ENCODE peak calls at places on chromosomes 7 and 10, in seven cellular contexts. One of them, this sample, is unnamed.

GRCh38 chr10:62724465-62724864 is 80.1 kb upstream of the ADO start:
- DNase-seq in HepG2: no peak
- DNase-seq in GM12878: no peak
- DNase-seq in H1: no peak
- DNase-seq in HCT116: peak
- DNase-seq in K562: peak
- DNase-seq in SK-N-SH: no peak
- DNase-seq in this sample: peak

GRCh38 chr10:125102216-125102615 is 58.1 kb downstream of the CTBP2 start:
- DNase-seq in K562: no peak
- DNase-seq in SK-N-SH: no peak
- DNase-seq in HCT116: no peak
- DNase-seq in H1: no peak
- DNase-seq in HepG2: peak
- DNase-seq in GM12878: no peak
- DNase-seq in this sample: no peak

GRCh38 chr10:9010093-9010492 is 955.6 kb downstream of the GATA3 start:
- DNase-seq in K562: no peak
- DNase-seq in HepG2: no peak
- DNase-seq in H1: no peak
- DNase-seq in HCT116: no peak
- DNase-seq in GM12878: no peak
- DNase-seq in SK-N-SH: no peak
- DNase-seq in this sample: no peak

GRCh38 chr7:145692237-145692950 is 424.2 kb upstream of the CNTNAP2 start:
- DNase-seq in GM12878: no peak
- DNase-seq in H1: no peak
- DNase-seq in HepG2: no peak
- DNase-seq in SK-N-SH: no peak
- DNase-seq in HCT116: no peak
- DNase-seq in K562: no peak
- DNase-seq in this sample: no peak

GRCh38 chr7:107505997-107506682 is 36.3 kb downstream of the GPR22 start:
- DNase-seq in H1: no peak
- DNase-seq in K562: no peak
- DNase-seq in HepG2: peak
- DNase-seq in HCT116: no peak
- DNase-seq in SK-N-SH: no peak
- DNase-seq in GM12878: no peak
- DNase-seq in this sample: peak

GRCh38 chr7:42522227-42522991 is 285.4 kb upstream of the GLI3 start:
- DNase-seq in K562: no peak
- DNase-seq in HepG2: no peak
- DNase-seq in H1: peak
- DNase-seq in HCT116: no peak
- DNase-seq in GM12878: no peak
- DNase-seq in SK-N-SH: no peak
- DNase-seq in this sample: no peak

GRCh38 chr7:37083311-37084096 is 359.2 kb upstream of the AOAH start:
- DNase-seq in H1: no peak
- DNase-seq in HepG2: no peak
- DNase-seq in SK-N-SH: no peak
- DNase-seq in HCT116: no peak
- DNase-seq in GM12878: no peak
- DNase-seq in K562: no peak
- DNase-seq in this sample: no peak

GRCh38 chr10:95605163-95605562 is 44.0 kb upstream of the SORBS1 start:
- DNase-seq in K562: no peak
- DNase-seq in SK-N-SH: no peak
- DNase-seq in H1: no peak
- DNase-seq in HepG2: no peak
- DNase-seq in HCT116: no peak
- DNase-seq in GM12878: no peak
- DNase-seq in this sample: no peak

GRCh38 chr7:146772581-146772980 is 656.0 kb downstream of the CNTNAP2 start:
- DNase-seq in H1: peak
- DNase-seq in GM12878: no peak
- DNase-seq in HepG2: no peak
- DNase-seq in HCT116: no peak
- DNase-seq in SK-N-SH: no peak
- DNase-seq in K562: no peak
- DNase-seq in this sample: no peak

GRCh38 chr10:69880301-69881081 is 78.8 kb downstream of the COL13A1 start:
- DNase-seq in HCT116: no peak
- DNase-seq in HepG2: no peak
- DNase-seq in H1: no peak
- DNase-seq in GM12878: no peak
- DNase-seq in SK-N-SH: no peak
- DNase-seq in K562: no peak
- DNase-seq in this sample: no peak

GRCh38 chr7:1288996-1289551 is 56.4 kb downstream of the UNCX start:
- DNase-seq in H1: no peak
- DNase-seq in GM12878: no peak
- DNase-seq in SK-N-SH: no peak
- DNase-seq in K562: no peak
- DNase-seq in HCT116: no peak
- DNase-seq in HepG2: no peak
- DNase-seq in this sample: no peak

GRCh38 chr7:17495655-17496396 is 197.4 kb downstream of the AHR start:
- DNase-seq in H1: no peak
- DNase-seq in SK-N-SH: no peak
- DNase-seq in K562: no peak
- DNase-seq in GM12878: no peak
- DNase-seq in HCT116: no peak
- DNase-seq in HepG2: no peak
- DNase-seq in this sample: peak

GRCh38 chr10:55627526-55628170 is 733.4 kb downstream of the ZWINT start:
- DNase-seq in HCT116: no peak
- DNase-seq in HepG2: no peak
- DNase-seq in GM12878: no peak
- DNase-seq in SK-N-SH: peak
- DNase-seq in H1: peak
- DNase-seq in K562: no peak
- DNase-seq in this sample: no peak

GRCh38 chr7:935321-936130 is 19.0 kb downstream of the ADAP1 start:
- DNase-seq in H1: no peak
- DNase-seq in SK-N-SH: no peak
- DNase-seq in HepG2: no peak
- DNase-seq in K562: no peak
- DNase-seq in GM12878: no peak
- DNase-seq in HCT116: no peak
- DNase-seq in this sample: no peak

GRCh38 chr7:135552148-135552547 is 5.6 kb upstream of the NUP205 start:
- DNase-seq in HCT116: no peak
- DNase-seq in SK-N-SH: no peak
- DNase-seq in H1: no peak
- DNase-seq in K562: no peak
- DNase-seq in HepG2: peak
- DNase-seq in GM12878: no peak
- DNase-seq in this sample: no peak
- TF ChIP-seq JUND in HCT116: no peak
- TF ChIP-seq JUND in SK-N-SH: no peak
- TF ChIP-seq JUND in H1: no peak
- TF ChIP-seq JUND in K562: no peak
- TF ChIP-seq JUND in HepG2: no peak
- TF ChIP-seq JUND in GM12878: no peak
- TF ChIP-seq JUND in this sample: no peak

DNA sequence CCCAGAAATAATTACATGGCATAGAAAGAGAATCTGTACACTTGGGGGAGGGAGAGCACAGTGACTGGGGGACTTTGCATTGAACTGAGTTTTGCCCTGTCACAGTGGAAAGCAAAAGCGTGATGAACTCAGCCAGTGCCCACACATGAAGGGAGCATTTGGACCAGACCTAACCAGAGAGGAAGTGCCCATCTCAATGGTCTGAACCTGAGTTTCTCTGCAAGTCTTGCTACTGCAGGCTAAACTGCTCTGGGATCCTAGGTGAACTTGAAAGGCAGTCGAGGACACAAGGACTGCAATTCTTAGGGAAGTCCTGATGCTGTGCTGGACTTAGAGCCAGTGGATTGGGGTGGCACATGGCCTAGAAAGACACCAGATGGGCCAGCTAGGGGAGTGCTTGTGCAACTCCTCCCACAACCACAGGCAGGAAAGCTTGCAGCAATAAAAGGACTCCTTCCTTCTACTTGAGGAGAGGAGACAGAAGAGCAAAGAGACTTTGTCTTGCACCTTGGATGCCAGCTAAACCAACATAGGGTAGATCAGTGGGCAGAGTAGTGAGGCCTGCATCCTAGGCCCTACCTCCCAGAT is 259.0 kb downstream of the GRM8 start:
- DNase-seq in H1: no peak
- DNase-seq in SK-N-SH: no peak
- DNase-seq in K562: no peak
- DNase-seq in HepG2: no peak
- DNase-seq in HCT116: no peak
- DNase-seq in GM12878: no peak
- DNase-seq in this sample: no peak
- TF ChIP-seq JUND in H1: no peak
- TF ChIP-seq JUND in SK-N-SH: no peak
- TF ChIP-seq JUND in K562: no peak
- TF ChIP-seq JUND in HepG2: no peak
- TF ChIP-seq JUND in HCT116: no peak
- TF ChIP-seq JUND in GM12878: no peak
- TF ChIP-seq JUND in this sample: no peak

GRCh38 chr7:46490406-46490805 is 569.3 kb upstream of the IGFBP3 start:
- DNase-seq in HepG2: no peak
- DNase-seq in GM12878: no peak
- DNase-seq in K562: no peak
- DNase-seq in HCT116: no peak
- DNase-seq in H1: no peak
- DNase-seq in SK-N-SH: no peak
- DNase-seq in this sample: no peak

GRCh38 chr7:46479680-46480079 is 558.6 kb upstream of the IGFBP3 start:
- DNase-seq in HepG2: no peak
- DNase-seq in SK-N-SH: no peak
- DNase-seq in H1: no peak
- DNase-seq in HCT116: no peak
- DNase-seq in GM12878: no peak
- DNase-seq in K562: no peak
- DNase-seq in this sample: no peak

GRCh38 chr7:46486264-46487206 is 565.5 kb upstream of the IGFBP3 start:
- DNase-seq in HCT116: no peak
- DNase-seq in K562: no peak
- DNase-seq in H1: no peak
- DNase-seq in HepG2: no peak
- DNase-seq in GM12878: no peak
- DNase-seq in SK-N-SH: no peak
- DNase-seq in this sample: no peak

GRCh38 chr7:46480619-46481018 is 559.5 kb upstream of the IGFBP3 start:
- DNase-seq in GM12878: no peak
- DNase-seq in HCT116: no peak
- DNase-seq in K562: no peak
- DNase-seq in H1: no peak
- DNase-seq in HepG2: no peak
- DNase-seq in SK-N-SH: no peak
- DNase-seq in this sample: no peak

DNA sequence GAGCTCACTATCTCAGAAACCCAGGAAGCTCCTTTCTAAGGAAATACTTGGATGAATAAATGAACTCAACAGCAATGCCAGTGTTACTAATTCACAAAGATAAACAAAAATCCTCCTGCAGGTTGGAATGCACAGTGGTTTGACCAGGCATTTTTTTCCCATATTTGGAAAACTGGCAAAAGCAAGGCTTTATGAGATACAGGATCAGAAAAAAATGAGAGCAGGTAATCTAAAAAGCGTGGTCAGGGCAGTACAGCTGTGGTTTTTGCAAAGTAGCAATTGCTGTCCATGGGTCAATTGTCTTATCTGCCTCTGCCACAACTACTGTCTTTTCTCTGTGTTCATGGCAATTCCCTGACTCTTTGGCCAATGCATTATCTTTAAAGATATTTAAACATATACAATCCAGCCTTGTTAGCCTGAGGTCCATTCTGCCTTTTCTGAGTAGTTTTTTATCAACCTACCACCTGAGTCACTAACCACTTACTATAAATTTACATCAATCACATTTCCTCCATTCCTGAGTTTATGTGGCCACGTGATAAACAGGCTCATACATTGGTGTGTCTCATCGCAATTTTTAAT is 564.5 kb upstream of the IGFBP3 start:
- DNase-seq in H1: no peak
- DNase-seq in K562: no peak
- DNase-seq in HepG2: no peak
- DNase-seq in HCT116: no peak
- DNase-seq in GM12878: no peak
- DNase-seq in SK-N-SH: no peak
- DNase-seq in this sample: no peak
- TF ChIP-seq JUND in H1: no peak
- TF ChIP-seq JUND in K562: no peak
- TF ChIP-seq JUND in HepG2: no peak
- TF ChIP-seq JUND in HCT116: no peak
- TF ChIP-seq JUND in GM12878: no peak
- TF ChIP-seq JUND in SK-N-SH: no peak
- TF ChIP-seq JUND in this sample: no peak

GRCh38 chr10:114208351-114208750 is 29.2 kb downstream of the TDRD1 start:
- DNase-seq in GM12878: no peak
- DNase-seq in H1: no peak
- DNase-seq in HepG2: no peak
- DNase-seq in K562: no peak
- DNase-seq in HCT116: no peak
- DNase-seq in SK-N-SH: no peak
- DNase-seq in this sample: no peak
- TF ChIP-seq JUND in GM12878: no peak
- TF ChIP-seq JUND in H1: peak
- TF ChIP-seq JUND in HepG2: no peak
- TF ChIP-seq JUND in K562: no peak
- TF ChIP-seq JUND in HCT116: no peak
- TF ChIP-seq JUND in SK-N-SH: no peak
- TF ChIP-seq JUND in this sample: no peak

DNA sequence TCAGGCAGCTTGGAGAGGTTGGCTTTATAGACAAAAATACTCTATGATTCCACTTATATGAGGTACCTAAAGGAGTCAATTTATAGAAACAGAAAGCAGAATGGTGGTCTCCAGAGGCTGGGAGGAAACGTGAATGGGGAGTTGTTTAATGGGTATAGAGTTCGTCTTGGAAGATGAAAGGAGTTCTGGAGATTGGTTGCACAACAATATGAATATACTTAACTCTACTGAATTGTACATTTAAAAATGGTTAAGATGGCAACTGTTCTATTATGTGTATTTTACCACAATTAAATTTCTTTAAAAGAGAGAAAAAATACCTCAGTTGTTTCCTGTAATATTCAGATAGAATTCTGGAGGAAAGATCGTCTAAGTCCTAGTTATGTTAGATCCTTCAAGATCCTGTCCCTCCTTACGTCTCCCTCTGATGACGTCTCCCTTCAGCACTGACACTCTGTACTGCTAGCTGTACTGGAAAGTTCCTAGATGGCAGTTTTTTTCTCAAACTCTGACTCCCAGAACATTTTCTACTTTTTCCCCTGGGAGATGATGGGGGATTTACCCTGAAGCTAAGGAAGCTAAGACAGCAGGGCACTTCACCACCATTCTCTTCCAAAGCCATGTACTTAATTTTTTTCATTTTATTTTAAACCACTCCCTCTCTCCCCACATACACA is 53.2 kb upstream of the CAV2 start:
- DNase-seq in K562: no peak
- DNase-seq in HCT116: no peak
- DNase-seq in HepG2: no peak
- DNase-seq in SK-N-SH: no peak
- DNase-seq in GM12878: no peak
- DNase-seq in H1: no peak
- DNase-seq in this sample: no peak
- TF ChIP-seq JUND in K562: no peak
- TF ChIP-seq JUND in HCT116: no peak
- TF ChIP-seq JUND in HepG2: no peak
- TF ChIP-seq JUND in SK-N-SH: no peak
- TF ChIP-seq JUND in GM12878: no peak
- TF ChIP-seq JUND in H1: no peak
- TF ChIP-seq JUND in this sample: no peak